ENCODE peak calls at places on chromosomes 2 and 18, in six cellular contexts. P is ovary, D is A549, F is Peyer's patch, O is HCT116, B is endothelial cell of umbilical vein. X is an unnamed sample.

GRCh38 chr2:215982465-215982875 is 30.9 kb downstream of the MREG start:
- DNase-seq in F (no peak), P (no peak), D (peak), O (peak), B (no peak), X (no peak)

GRCh38 chr2:70494283-70494886 is 59.2 kb downstream of the TGFA start:
- DNase-seq in P (no peak), B (peak), O (no peak), D (no peak), F (no peak), X (no peak)

GRCh38 chr18:37442477-37442876 is 123.1 kb downstream of the CELF4 start:
- DNase-seq in F (no peak), O (no peak), D (no peak), P (no peak), B (no peak), X (no peak)

GRCh38 chr2:180573951-180574350 is 406.5 kb upstream of the UBE2E3 start:
- DNase-seq in F (no peak), P (no peak), D (peak), B (no peak), O (peak), X (no peak)

GRCh38 chr18:65269375-65269774 is 481.4 kb upstream of the CDH7 start:
- DNase-seq in B (no peak), P (no peak), D (no peak), F (no peak), O (no peak), X (no peak)

GRCh38 chr2:182330451-182331325 is 96.1 kb downstream of the PDE1A start:
- DNase-seq in D (no peak), F (no peak), O (no peak), B (no peak), P (no peak), X (no peak)

GRCh38 chr18:21049306-21049705 is 62.3 kb downstream of the ROCK1 start:
- DNase-seq in D (no peak), O (no peak), B (peak), P (no peak), F (no peak), X (no peak)

GRCh38 chr2:232406556-232407310 is at the start of gene ALPG:
- DNase-seq in B (no peak), O (no peak), D (no peak), F (no peak), P (no peak), X (no peak)

GRCh38 chr2:240133401-240133800 is 2.7 kb downstream of the COPS9 start:
- DNase-seq in F (no peak), D (no peak), O (no peak), P (peak), B (no peak), X (no peak)

GRCh38 chr2:44836916-44837315 is 104.6 kb upstream of the SIX3 start:
- DNase-seq in D (no peak), B (no peak), P (no peak), F (no peak), O (no peak), X (no peak)

GRCh38 chr2:86435531-86435930 is 5.6 kb upstream of the KDM3A start:
- DNase-seq in O (no peak), F (no peak), P (no peak), B (no peak), D (no peak), X (no peak)

GRCh38 chr2:127083819-127084503 is 23.0 kb downstream of the BIN1 start:
- DNase-seq in B (peak), F (peak), P (peak), O (no peak), D (no peak), X (peak)

GRCh38 chr18:27954226-27954625 is 222.7 kb downstream of the CDH2 start:
- DNase-seq in D (no peak), F (no peak), B (no peak), O (no peak), P (no peak), X (no peak)

GRCh38 chr2:226609361-226609760 is 190.3 kb downstream of the IRS1 start:
- DNase-seq in F (no peak), D (no peak), O (no peak), B (no peak), P (no peak), X (no peak)

GRCh38 chr2:66446178-66446860 is 11.4 kb downstream of the MEIS1 start:
- DNase-seq in D (no peak), F (peak), B (no peak), O (no peak), P (peak), X (no peak)

GRCh38 chr2:64819774-64820688 is 166.3 kb upstream of the SERTAD2 start:
- DNase-seq in D (no peak), B (no peak), O (no peak), F (no peak), P (no peak), X (no peak)

GRCh38 chr2:134035605-134036370 is 218.1 kb upstream of the MGAT5 start:
- DNase-seq in B (no peak), O (no peak), F (no peak), P (no peak), D (no peak), X (no peak)
- TF ChIP-seq POLR2A in B (no peak), O (no peak), F (no peak), P (no peak), D (no peak), X (no peak)

DNA sequence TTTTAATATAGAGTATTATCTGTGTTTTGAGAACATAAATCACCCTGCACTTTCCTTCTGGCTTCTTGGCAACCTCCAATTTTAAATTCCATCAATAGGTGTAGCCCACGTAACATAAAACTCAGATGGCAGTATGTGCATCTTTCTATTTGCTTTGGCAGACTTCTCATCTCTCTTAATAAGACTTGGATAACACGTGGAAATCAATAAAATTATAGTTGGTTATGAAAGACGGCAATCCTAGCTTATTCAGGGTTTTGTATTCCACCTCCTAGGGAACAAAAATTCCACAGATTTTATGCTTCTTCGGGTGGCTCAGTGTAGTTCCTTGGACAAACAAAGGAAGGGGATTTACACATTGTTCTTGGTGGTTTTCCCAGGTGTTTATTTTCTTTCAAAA is 299.3 kb downstream of the RND3 start:
- DNase-seq in P (no peak), B (peak), O (no peak), F (no peak), D (peak), X (no peak)
- TF ChIP-seq CTCF in P (no peak), B (no peak), O (no peak), F (no peak), D (peak), X (no peak)

DNA sequence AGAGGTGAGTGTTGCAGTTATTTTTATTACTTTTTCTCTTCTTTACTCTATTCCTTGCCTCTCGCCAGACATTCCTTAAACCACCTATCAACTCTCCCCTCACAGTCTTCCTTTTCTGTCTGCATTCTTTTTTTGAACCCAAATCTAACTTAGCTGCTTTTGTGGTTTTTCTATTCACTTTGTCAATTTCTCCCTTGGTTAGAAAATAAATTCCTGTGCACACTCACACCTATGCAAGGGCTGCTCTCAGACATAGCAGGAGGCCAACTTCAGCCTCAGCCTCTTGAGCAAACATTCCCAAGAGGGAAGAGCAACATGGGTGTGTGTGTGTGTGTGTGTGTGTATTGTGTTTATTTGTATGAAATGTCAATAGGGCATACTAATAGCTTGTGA is 808.6 kb downstream of the RNF144A start:
- DNase-seq in B (no peak), D (no peak), F (no peak), P (no peak), O (no peak), X (no peak)
- H3K4me3 ChIP-seq in B (no peak), D (no peak), F (peak), P (no peak), O (no peak), X (no peak)

GRCh38 chr2:129812071-129812470 is 167.4 kb upstream of the RAB6C start:
- DNase-seq in B (no peak), D (no peak), O (no peak), F (peak), P (no peak), X (peak)
- TF ChIP-seq POLR2A in B (no peak), D (no peak), O (no peak), F (no peak), P (no peak), X (no peak)

GRCh38 chr2:121960251-121960650 is 204.8 kb downstream of the TSN start:
- DNase-seq in B (no peak), D (no peak), F (no peak), P (no peak), O (no peak), X (no peak)

GRCh38 chr2:121965666-121966065 is 210.2 kb downstream of the TSN start:
- DNase-seq in B (no peak), O (no peak), P (no peak), D (no peak), F (no peak), X (no peak)

GRCh38 chr2:121966663-121967062 is 211.2 kb downstream of the TSN start:
- DNase-seq in F (no peak), D (no peak), B (no peak), O (no peak), P (no peak), X (no peak)

GRCh38 chr2:121961761-121962160 is 206.3 kb downstream of the TSN start:
- DNase-seq in B (no peak), O (no peak), D (no peak), P (no peak), F (no peak), X (no peak)
- TF ChIP-seq CTCF in B (no peak), O (no peak), D (no peak), P (no peak), F (no peak), X (no peak)

DNA sequence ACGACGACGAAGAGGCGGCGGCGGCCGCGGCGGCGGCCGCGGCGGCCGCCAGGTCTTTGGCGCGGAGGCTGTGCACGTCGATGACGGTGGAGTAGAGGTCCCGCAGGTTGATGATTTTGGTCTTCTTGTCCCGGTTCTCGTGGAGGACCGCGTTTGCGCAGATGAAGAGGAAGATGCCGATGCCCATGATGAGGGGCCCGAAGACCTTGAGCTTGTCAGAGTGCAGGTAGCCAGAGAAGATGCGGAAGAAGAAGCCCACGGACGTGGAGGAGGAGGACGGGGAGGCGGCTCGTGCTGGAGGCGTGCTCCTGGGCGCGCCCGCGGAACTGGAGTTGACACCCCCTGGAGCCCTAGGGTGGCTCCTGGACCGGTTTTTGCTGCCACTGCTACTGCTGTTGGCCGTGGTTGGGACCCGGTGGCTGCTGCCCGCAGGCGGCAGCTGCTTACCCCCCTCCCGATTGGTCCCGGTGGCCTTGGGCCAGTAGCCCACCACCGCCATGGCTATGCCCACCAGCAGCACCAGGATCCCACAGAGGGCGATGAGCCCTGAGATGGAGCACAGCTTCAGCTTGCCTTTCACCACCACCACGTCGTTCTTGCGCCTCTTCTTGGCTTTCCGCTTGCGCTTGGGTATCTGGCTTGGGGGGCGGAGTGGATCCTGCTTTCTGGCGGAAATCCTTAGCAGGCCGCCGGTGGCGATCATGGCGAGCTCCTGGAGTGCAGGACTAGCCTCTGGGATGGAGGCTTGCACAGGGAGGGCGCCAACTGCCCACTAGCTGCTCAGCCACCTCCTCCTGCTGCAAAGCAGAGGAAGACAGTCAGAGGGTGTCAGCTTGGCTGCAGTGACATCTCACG is 3.7 kb downstream of the TMEM200C start:
- DNase-seq in P (no peak), D (no peak), F (no peak), B (no peak), O (no peak), X (no peak)
- H3K4me3 ChIP-seq in P (no peak), D (no peak), F (peak), B (no peak), O (no peak), X (no peak)

DNA sequence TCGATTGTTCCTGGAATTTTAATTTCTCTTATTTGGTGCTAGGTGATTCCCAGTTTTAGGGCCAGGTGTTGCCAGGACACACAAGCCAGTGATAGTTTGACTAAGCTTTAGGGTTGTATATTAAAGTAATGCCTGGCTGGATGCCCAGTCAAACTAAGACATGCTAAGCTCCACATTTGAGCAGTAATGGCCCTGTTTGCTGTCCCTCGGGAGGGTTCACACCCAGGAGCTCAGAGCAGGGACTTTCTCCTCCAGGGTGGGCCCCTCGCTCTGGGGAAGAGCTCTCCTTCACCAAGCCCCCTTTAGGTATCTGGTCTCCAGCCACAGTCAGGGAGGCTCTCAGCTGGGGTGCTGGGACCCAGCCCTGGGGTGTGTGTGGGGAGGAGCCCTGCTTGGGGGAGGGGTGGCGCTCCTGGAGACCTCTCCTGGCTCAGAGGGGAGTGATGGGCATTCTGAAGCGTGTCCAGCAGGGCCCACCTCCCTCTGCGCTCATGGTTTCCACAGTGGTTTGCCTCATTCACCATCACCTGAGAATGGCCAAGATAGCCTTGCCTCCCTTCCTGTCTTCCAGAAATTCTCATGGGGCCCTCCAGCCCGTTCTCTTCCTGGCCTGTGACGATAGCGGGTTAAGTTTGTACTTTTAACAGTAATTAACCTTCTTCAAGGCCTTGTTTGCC is 31.7 kb downstream of the INPP4A start:
- DNase-seq in B (no peak), P (no peak), O (no peak), D (no peak), F (no peak), X (no peak)
- TF ChIP-seq POLR2A in B (no peak), P (no peak), O (no peak), D (no peak), F (no peak), X (no peak)

DNA sequence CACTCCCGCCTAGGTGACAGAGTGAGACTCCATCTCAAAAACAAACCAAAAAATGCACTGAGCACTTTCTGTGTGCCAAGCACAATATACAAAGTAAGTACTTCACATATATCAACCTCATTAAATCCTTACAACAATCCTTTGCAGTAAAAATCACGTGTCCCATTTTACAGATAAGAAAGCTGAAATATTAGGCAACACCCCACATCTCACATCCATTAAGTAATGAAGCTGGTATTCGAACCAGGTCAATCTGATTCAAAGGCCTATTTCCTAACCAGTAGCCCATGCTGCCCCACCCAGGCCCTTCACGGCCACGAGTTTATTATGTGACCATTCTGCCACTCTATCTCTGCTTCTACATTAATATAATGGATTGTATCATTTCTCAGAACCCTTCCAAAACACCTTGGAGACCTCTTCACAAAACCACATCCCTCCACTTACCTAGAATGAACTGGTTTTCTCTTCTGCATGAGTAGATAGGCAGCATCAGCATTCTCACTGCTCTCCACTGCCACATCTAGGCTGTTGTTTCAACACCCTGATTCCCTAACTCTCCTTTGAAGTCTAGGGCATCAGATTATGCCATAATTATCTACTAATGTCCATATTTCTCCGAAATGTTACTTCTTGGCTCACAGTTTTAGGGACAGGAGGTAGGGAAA is 3.1 kb upstream of the EXOC6B start:
- DNase-seq in F (no peak), O (no peak), D (no peak), P (no peak), B (no peak), X (no peak)
- TF ChIP-seq CTCF in F (no peak), O (no peak), D (no peak), P (no peak), B (no peak), X (no peak)

GRCh38 chr2:143903172-143903856 is 616.6 kb downstream of the ZEB2 start:
- DNase-seq in O (no peak), D (no peak), P (no peak), B (no peak), F (no peak), X (no peak)

GRCh38 chr2:143906850-143907249 is 613.1 kb downstream of the ZEB2 start:
- DNase-seq in D (no peak), P (no peak), B (no peak), O (no peak), F (no peak), X (no peak)

GRCh38 chr2:143900006-143900405 is 619.9 kb downstream of the ZEB2 start:
- DNase-seq in D (no peak), O (no peak), F (no peak), B (no peak), P (no peak), X (no peak)

GRCh38 chr2:143905587-143905986 is 614.3 kb downstream of the ZEB2 start:
- DNase-seq in O (no peak), B (no peak), D (no peak), F (no peak), P (no peak), X (no peak)

GRCh38 chr2:143901185-143901842 is 618.6 kb downstream of the ZEB2 start:
- DNase-seq in F (no peak), P (no peak), D (peak), O (peak), B (peak), X (no peak)
- H3K4me3 ChIP-seq in F (no peak), P (no peak), D (no peak), O (peak), B (no peak), X (no peak)

DNA sequence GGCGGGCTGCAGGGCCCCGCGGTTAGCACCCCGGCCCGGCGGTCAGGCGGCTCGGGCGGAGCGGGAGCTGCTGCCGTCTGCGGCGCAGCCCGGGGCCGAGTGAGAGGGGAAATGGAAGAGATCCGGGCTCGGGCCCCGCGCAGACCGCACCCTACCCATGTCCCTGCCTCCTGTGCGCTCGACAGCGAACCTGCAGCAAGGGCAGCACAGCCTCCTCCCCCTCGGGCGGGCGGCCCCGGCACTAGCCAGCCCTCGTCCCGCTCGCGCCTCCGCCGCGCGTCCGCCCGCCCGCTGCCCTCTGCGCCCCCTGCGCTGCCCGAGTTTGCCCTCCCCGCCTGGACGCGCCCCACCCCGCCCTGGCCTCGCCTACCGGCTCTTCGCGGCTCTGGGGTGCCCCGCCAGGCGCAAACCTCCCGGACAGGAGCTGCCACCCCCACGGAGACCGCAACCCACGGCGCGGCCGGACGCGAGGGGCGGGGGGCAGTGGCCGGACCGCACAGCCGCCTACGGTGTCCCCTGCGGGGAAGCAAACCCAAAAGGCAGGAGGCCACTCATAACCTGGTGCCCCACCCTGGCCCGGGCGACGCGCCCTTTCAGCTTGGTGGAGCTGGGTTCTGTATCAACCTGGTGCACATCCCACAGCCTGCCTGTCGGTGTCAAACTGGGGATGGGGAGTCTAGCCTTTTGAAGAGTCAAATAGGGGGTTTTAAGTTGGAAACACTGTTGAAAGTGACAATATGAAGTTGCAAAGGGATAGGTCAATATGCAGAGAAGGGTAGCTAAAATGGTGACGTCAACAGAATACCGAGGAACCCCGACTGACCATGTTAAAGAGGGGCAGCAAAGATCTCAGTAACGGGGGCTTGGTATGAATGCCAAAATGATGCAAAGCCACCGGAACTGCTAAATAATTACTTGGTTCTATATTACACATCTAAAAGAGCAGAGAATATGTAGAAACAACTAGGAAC is at the start of gene IHH:
- DNase-seq in D (peak), O (no peak), B (no peak), F (peak), P (no peak), X (no peak)
- TF ChIP-seq POLR2A in D (no peak), O (no peak), B (no peak), F (peak), P (no peak), X (no peak)